ENCODE peak calls at places on chromosome 15, in five cellular contexts. L, G, Z, X and M are unnamed samples. For H3K4me1 and H3K27me3, the result is how much of the 10 kb centered on the place peaks cover.

GRCh38 chr15:58521293-58521991 is 89.7 kb downstream of the LIPC start:
- DNase-seq in L (no peak), G (peak), Z (peak), X (peak), M (no peak)

GRCh38 chr15:85749261-85750151 is 45.2 kb downstream of the KLHL25 start:
- DNase-seq in L (no peak), G (peak), Z (peak), X (peak), M (no peak)

GRCh38 chr15:69531302-69532027 is 78.8 kb downstream of the RPLP1 start:
- DNase-seq in L (no peak), G (no peak), Z (no peak), X (no peak), M (no peak)

GRCh38 chr15:45254405-45255293 is 2.6 kb downstream of the SLC28A2 start:
- DNase-seq in L (no peak), G (peak), Z (no peak), X (no peak), M (no peak)

GRCh38 chr15:59691194-59691805 is 2.2 kb upstream of the BNIP2 start:
- DNase-seq in L (peak), G (peak), Z (peak), X (peak), M (peak)

GRCh38 chr15:38885477-38885952 is 320.9 kb upstream of the RASGRP1 start:
- DNase-seq in L (no peak), G (peak), Z (no peak), X (peak), M (no peak)

GRCh38 chr15:43911235-43911661 is 84.4 kb downstream of the WDR76 start:
- DNase-seq in L (no peak), G (peak), Z (no peak), X (peak), M (no peak)

GRCh38 chr15:74653426-74654082 is 37.9 kb downstream of the CLK3 start:
- DNase-seq in L (no peak), G (peak), Z (no peak), X (peak), M (no peak)

GRCh38 chr15:25682349-25682748 is 180.8 kb downstream of the ATP10A start:
- DNase-seq in L (no peak), G (no peak), Z (no peak), X (no peak), M (no peak)

GRCh38 chr15:85518979-85519761 is 138.8 kb downstream of the AKAP13 start:
- DNase-seq in L (no peak), G (peak), Z (no peak), X (peak), M (no peak)

GRCh38 chr15:20294651-20295237 is 246.9 kb downstream of the GOLGA6L6 start:
- DNase-seq in L (no peak), G (no peak), Z (no peak), X (no peak), M (no peak)

GRCh38 chr15:44159492-44159891 is 35.6 kb downstream of the FRMD5 start:
- DNase-seq in L (no peak), G (no peak), Z (no peak), X (no peak), M (no peak)

GRCh38 chr15:40340740-40341400 is at the start of gene CCDC9B:
- DNase-seq in L (no peak), G (peak), Z (peak), X (peak), M (no peak)

GRCh38 chr15:88664151-88664778 is 25.4 kb downstream of the ISG20 start:
- DNase-seq in L (peak), G (no peak), Z (no peak), X (peak), M (peak)

GRCh38 chr15:92618121-92618520 is 37.5 kb downstream of the FAM174B start:
- DNase-seq in L (no peak), G (no peak), Z (no peak), X (no peak), M (no peak)

GRCh38 chr15:92616621-92617179 is 38.9 kb downstream of the FAM174B start:
- DNase-seq in L (no peak), G (no peak), Z (peak), X (peak), M (no peak)

GRCh38 chr15:92617197-92618037 is 38.2 kb downstream of the FAM174B start:
- DNase-seq in L (no peak), G (peak), Z (peak), X (peak), M (no peak)

GRCh38 chr15:92621972-92622533 is 33.5 kb downstream of the FAM174B start:
- DNase-seq in L (no peak), G (no peak), Z (no peak), X (no peak), M (no peak)

GRCh38 chr15:92619380-92620101 is 36.0 kb downstream of the FAM174B start:
- DNase-seq in L (no peak), G (peak), Z (peak), X (peak), M (no peak)
- H3K27ac ChIP-seq in L (no peak), G (no peak), Z (peak), X (peak), M (no peak)

GRCh38 chr15:63986185-63986680 is 60.1 kb downstream of the DAPK2 start:
- DNase-seq in L (no peak), G (peak), Z (no peak), X (no peak), M (no peak)
- H3K4me1 ChIP-seq in L (under half), G (under half), Z (under half), X (under half), M (under half)

DNA sequence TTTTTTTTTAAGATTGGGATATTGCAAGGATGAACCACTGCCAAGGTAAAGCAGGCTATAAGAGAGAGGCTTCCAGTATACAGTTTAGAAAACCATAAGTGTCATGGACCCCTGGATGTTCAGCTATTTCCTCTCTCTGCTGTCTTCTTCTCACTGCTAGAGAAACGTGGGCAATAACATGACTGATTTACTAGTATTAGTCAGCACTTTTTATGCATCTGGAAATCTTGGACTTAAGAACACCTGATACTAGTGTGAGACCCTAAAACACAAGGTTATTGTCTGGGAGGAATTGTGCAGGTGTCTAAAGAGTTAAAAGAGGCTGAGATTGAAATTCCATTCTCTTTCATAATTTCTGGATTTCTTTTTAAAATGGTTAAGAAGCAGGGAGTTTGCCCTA is 460.6 kb upstream of the MCTP2 start:
- DNase-seq in L (no peak), G (no peak), Z (no peak), X (no peak), M (no peak)
- H3K27me3 ChIP-seq in L (under half), G (under half), Z (under half), X (under half), M (under half)

GRCh38 chr15:98731712-98732450 is 83.5 kb downstream of the IGF1R start:
- DNase-seq in L (no peak), G (no peak), Z (no peak), X (no peak), M (no peak)

GRCh38 chr15:98728811-98729160 is 80.4 kb downstream of the IGF1R start:
- DNase-seq in L (no peak), G (peak), Z (no peak), X (no peak), M (no peak)

GRCh38 chr15:98729446-98730042 is 81.2 kb downstream of the IGF1R start:
- DNase-seq in L (no peak), G (peak), Z (no peak), X (no peak), M (no peak)

GRCh38 chr15:98733098-98733497 is 84.8 kb downstream of the IGF1R start:
- DNase-seq in L (no peak), G (no peak), Z (no peak), X (no peak), M (no peak)

DNA sequence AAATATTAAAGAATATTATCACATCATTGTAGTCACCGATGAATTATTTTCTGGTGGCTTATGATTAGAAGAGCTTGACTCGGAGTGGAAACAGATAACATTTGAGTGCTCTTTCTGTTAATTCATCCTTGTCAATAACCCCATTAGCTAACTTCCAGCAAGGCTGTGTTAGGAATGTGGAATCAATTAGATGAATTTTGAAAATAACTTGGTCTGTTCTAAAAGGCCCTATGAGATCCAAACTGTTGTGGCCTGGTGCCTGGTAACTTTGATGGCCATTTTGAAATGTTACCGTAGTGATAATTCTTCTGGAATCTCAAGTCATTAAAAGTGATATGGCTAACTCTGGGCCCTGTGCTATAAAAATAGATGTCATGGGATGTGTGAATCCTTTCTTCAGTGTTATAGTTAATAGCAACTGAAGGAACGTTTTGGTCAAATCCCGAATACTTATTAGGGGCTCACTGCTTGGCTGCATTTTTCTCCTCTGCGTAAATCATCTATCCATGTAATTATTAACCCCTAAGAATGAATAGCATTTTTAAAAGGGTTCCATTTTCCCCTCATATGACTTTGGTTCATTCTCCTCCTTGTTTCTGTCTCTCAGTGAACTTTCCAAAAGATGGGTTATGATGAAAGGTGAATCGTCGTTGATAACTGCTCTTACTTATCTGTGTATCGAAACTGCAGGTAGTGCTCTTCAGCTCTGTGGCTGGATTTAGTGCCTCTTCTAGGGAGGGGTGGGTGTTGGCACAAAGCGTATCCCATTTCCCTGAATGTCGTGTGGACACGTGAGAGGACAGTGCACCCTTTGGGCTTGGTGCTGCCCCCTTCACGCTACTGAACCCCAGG is 82.7 kb downstream of the IGF1R start:
- DNase-seq in L (no peak), G (no peak), Z (no peak), X (no peak), M (no peak)
- H3K27ac ChIP-seq in L (no peak), G (peak), Z (no peak), X (no peak), M (no peak)

DNA sequence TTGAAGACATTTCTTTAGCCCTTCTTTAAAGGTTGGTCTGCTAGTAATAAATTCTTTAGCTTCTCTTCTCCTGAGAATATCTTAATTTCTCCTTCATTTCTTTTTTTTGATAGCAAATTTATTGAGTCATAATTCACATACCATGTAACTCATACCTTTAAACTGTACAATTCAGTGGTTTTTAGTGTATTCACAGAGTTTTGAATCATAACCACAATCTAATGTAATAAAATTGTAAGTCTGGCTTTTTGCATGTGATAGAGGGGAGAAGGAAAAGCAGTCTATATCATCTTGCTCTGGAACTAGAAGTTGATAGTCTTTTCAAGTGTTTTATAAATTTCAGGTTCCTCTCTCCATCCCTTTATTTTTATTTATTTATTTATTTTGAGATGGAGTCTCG is 81.3 kb downstream of the APBA2 start:
- DNase-seq in L (no peak), G (no peak), Z (no peak), X (no peak), M (no peak)
- H3K4me1 ChIP-seq in L (under half), G (under half), Z (under half), X (under half), M (under half)

GRCh38 chr15:91102546-91103330 is 2.7 kb downstream of the SV2B start:
- DNase-seq in L (no peak), G (no peak), Z (no peak), X (no peak), M (no peak)
- H3K27me3 ChIP-seq in L (under half), G (under half), Z (under half), X (half or more), M (under half)

GRCh38 chr15:99443056-99443756 is 122.6 kb upstream of the MEF2A start:
- DNase-seq in L (no peak), G (no peak), Z (no peak), X (no peak), M (no peak)
- H3K27ac ChIP-seq in L (no peak), G (peak), Z (peak), X (no peak), M (no peak)

GRCh38 chr15:99251436-99251821 is at the start of gene LRRC28:
- DNase-seq in L (no peak), G (no peak), Z (no peak), X (no peak), M (no peak)

GRCh38 chr15:99248000-99248727 is 1.2 kb downstream of the TTC23 start:
- DNase-seq in L (no peak), G (peak), Z (no peak), X (no peak), M (no peak)

GRCh38 chr15:99249270-99249817 is at the start of gene TTC23:
- DNase-seq in L (peak), G (peak), Z (peak), X (peak), M (no peak)

GRCh38 chr15:99250494-99251435 is 516 bp upstream of the LRRC28 start:
- DNase-seq in L (peak), G (peak), Z (peak), X (peak), M (peak)

DNA sequence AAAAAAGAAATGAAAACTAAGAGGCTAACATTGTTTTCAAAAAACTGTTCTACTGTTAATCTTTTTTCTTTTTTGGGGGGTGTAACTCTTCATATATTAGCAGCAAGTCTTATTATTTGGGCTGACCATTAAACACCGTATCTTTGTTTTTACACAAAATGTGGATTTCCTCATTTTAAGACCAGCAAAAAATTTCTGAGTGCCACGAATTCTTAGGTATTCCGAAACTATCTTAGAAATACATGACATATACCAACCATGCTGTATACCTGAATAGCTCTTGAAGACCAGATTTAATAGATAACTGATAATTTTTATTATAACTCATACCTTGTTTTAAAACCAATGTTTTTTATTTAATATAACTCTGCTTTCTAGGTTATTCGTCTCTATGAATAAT is 620 bp upstream of the TTC23 start:
- DNase-seq in L (no peak), G (peak), Z (no peak), X (no peak), M (no peak)
- H3K4me1 ChIP-seq in L (half or more), G (under half), Z (under half), X (under half), M (under half)

GRCh38 chr15:52810346-52810745 is 20.2 kb upstream of the ONECUT1 start:
- DNase-seq in L (no peak), G (no peak), Z (no peak), X (no peak), M (no peak)
- H3K27me3 ChIP-seq in L (under half), G (under half), Z (under half), X (half or more), M (under half)

GRCh38 chr15:100723323-100723801 is 121.0 kb downstream of the ASB7 start:
- DNase-seq in L (no peak), G (no peak), Z (no peak), X (no peak), M (no peak)
- H3K27ac ChIP-seq in L (no peak), G (peak), Z (peak), X (no peak), M (no peak)